ENCODE peak calls at places on chromosomes 1 and 21, in five cellular contexts. D is IMR-90, B is breast epithelium, Y is A549, X is adrenal gland. V is an unnamed sample.

GRCh38 chr1:89608627-89609338 is 24.1 kb upstream of the LRRC8C start:
- DNase-seq in D (no peak), B (no peak), Y (no peak), X (no peak), V (no peak)

GRCh38 chr1:156797212-156797871 is 19.3 kb downstream of the SH2D2A start:
- DNase-seq in D (peak; percentile 64), B (no peak), Y (peak; percentile 68), X (peak; percentile 49), V (no peak)

GRCh38 chr1:33459766-33460543 is 12.5 kb upstream of the ZSCAN20 start:
- DNase-seq in D (peak; percentile 74), B (no peak), Y (no peak), X (no peak), V (no peak)

GRCh38 chr1:84918706-84919105 is 25.7 kb upstream of the LPAR3 start:
- DNase-seq in D (no peak), B (no peak), Y (no peak), X (no peak), V (no peak)

GRCh38 chr21:37139902-37140301 is 66.8 kb downstream of the TTC3 start:
- DNase-seq in D (peak; percentile 71), B (no peak), Y (no peak), X (no peak), V (no peak)

GRCh38 chr1:71621785-71622184 is 541.0 kb upstream of the ZRANB2 start:
- DNase-seq in D (peak; percentile 90), B (no peak), Y (no peak), X (no peak), V (no peak)

GRCh38 chr21:25929859-25930520 is 195.2 kb downstream of the GABPA start:
- DNase-seq in D (peak; percentile 76), B (no peak), Y (no peak), X (peak; percentile 35), V (no peak)

GRCh38 chr1:235917267-235917811 is 50.6 kb upstream of the LYST start:
- DNase-seq in D (peak; percentile 99), B (peak; percentile 69), Y (peak; percentile 92), X (peak; percentile 88), V (peak; percentile 75)

GRCh38 chr1:203675596-203676347 is 49.1 kb downstream of the ATP2B4 start:
- DNase-seq in D (no peak), B (no peak), Y (no peak), X (no peak), V (no peak)

GRCh38 chr1:76951185-76951584 is 83.9 kb downstream of the ST6GALNAC5 start:
- DNase-seq in D (no peak), B (no peak), Y (no peak), X (no peak), V (no peak)

GRCh38 chr1:97500696-97501297 is 420.0 kb downstream of the DPYD start:
- DNase-seq in D (no peak), B (no peak), Y (no peak), X (no peak), V (no peak)

GRCh38 chr1:51551081-51551480 is 32.0 kb upstream of the EPS15 start:
- DNase-seq in D (no peak), B (no peak), Y (no peak), X (no peak), V (no peak)

GRCh38 chr21:45607021-45607921 is 36.3 kb upstream of the PCBP3 start:
- DNase-seq in D (peak; percentile 24), B (peak; percentile 7), Y (peak; percentile 49), X (no peak), V (no peak)

GRCh38 chr1:78375996-78376395 is 114.8 kb upstream of the PTGFR start:
- DNase-seq in D (peak; percentile 48), B (no peak), Y (no peak), X (no peak), V (no peak)

GRCh38 chr1:59738591-59739015 is 76.1 kb upstream of the HOOK1 start:
- DNase-seq in D (peak; percentile 75), B (no peak), Y (no peak), X (peak; percentile 24), V (no peak)

GRCh38 chr1:209622841-209623829 is 29.1 kb downstream of the LAMB3 start:
- DNase-seq in D (no peak), B (no peak), Y (no peak), X (no peak), V (no peak)

GRCh38 chr1:55217226-55217996 is 2.2 kb upstream of the USP24 start:
- DNase-seq in D (no peak), B (no peak), Y (no peak), X (no peak), V (no peak)

GRCh38 chr1:59743324-59744108 is 71.2 kb upstream of the HOOK1 start:
- DNase-seq in D (no peak), B (no peak), Y (no peak), X (peak; percentile 27), V (peak; percentile 66)

GRCh38 chr21:46128983-46129571 is 26.3 kb downstream of the FTCD start:
- DNase-seq in D (no peak), B (no peak), Y (no peak), X (no peak), V (no peak)

GRCh38 chr1:13605159-13605558 is 21.5 kb downstream of the PDPN start:
- DNase-seq in D (peak; percentile 36), B (no peak), Y (peak; percentile 13), X (no peak), V (no peak)

GRCh38 chr1:19083081-19083480 is 126.6 kb upstream of the IFFO2 start:
- DNase-seq in D (peak; percentile 41), B (no peak), Y (no peak), X (no peak), V (no peak)

GRCh38 chr1:154806333-154806732 is 63.7 kb downstream of the KCNN3 start:
- DNase-seq in D (no peak), B (no peak), Y (no peak), X (no peak), V (no peak)

GRCh38 chr1:5936621-5937372 is 55.4 kb downstream of the NPHP4 start:
- DNase-seq in D (no peak), B (no peak), Y (no peak), X (no peak), V (no peak)

GRCh38 chr1:66243548-66244130 is 290.3 kb upstream of the SGIP1 start:
- DNase-seq in D (peak; percentile 25), B (no peak), Y (no peak), X (no peak), V (no peak)

GRCh38 chr1:228073870-228074545 is 8.5 kb upstream of the ARF1 start:
- DNase-seq in D (no peak), B (no peak), Y (no peak), X (peak; percentile 12), V (no peak)

GRCh38 chr1:3611170-3612019 is at the start of gene MEGF6:
- DNase-seq in D (peak; percentile 8), B (peak; percentile 70), Y (peak; percentile 57), X (no peak), V (peak; percentile 66)

GRCh38 chr1:6179564-6180175 is 451 bp downstream of the CHD5 start:
- DNase-seq in D (no peak), B (no peak), Y (no peak), X (no peak), V (no peak)

GRCh38 chr1:169487153-169487552 is 1.4 kb upstream of the SLC19A2 start:
- DNase-seq in D (peak; percentile 15), B (no peak), Y (no peak), X (no peak), V (no peak)

GRCh38 chr1:188425687-188426086 is 1596.9 kb downstream of the PLA2G4A start:
- DNase-seq in D (peak; percentile 94), B (no peak), Y (no peak), X (no peak), V (no peak)

GRCh38 chr1:188420177-188420576 is 1591.4 kb downstream of the PLA2G4A start:
- DNase-seq in D (no peak), B (no peak), Y (no peak), X (no peak), V (no peak)

DNA sequence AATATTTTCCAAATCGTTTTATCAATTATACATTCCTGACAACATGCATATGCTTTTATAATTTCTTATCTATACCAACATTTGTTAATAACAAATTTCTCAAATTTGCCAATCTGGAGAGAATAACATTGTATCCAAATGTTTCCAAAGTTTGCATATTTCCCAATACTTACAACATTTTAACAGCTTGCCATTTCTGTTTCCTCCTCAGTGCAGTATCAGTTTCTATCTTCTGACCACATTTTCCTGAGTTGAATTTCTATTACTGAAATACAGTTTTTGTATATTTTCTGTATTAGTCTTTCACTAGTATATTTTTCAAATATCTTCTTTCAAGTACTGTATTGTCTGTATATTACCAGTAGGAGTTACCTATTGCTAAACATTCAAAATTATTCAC is 1594.3 kb downstream of the PLA2G4A start:
- DNase-seq in D (no peak), B (no peak), Y (no peak), X (no peak), V (no peak)
- H3K4me3 ChIP-seq in D (no peak overlapping the region), B (no peak overlapping the region), Y (no peak overlapping the region), X (no peak overlapping the region), V (no peak overlapping the region)

DNA sequence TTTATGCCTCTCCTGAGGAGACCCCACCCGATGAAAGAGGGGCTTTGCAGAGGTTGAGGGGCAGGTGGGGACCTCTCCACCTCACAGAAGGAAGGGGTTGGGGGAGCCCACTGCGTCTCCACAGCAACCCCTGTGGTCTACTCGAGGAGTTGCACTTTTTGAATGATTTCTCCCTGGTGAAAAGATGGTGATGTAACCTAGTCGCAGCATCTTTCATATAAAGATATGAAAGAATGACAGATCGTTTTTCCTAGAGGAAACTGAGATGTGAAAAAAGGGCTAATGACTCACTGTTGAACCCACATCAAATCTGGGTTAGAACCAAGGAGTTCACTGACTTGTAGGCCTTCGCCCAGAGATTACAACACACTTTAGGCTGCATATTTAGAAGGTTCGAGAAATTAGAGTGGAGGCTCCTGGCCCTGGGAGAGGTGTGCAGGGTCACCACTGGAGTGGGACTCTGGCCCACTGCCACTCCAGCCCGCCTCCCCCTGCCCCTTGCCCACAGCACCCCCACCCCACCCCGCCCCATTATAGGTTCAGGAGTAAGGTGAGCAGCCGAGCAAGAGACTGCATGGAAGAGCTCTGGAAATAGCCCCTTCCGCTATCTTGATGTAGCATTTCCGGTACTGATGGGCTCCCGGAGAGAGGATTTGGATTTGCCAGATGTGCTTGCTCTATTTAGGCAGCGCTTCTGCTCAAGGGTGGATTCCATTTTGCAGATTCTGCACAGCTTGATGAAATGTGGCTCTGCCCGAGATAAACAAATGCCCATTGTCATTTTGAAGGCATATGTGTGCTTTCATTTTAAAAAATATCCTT is 6.7 kb downstream of the TGFB2 start:
- DNase-seq in D (peak; percentile 66), B (no peak), Y (peak; percentile 64), X (peak; percentile 20), V (no peak)
- TF ChIP-seq CTCF in D (peak; percentile 59), B (peak; percentile 17), Y (peak; percentile 33), X (peak; percentile 17), V (no peak)

GRCh38 chr1:86370627-86371026 is 25.5 kb downstream of the ODF2L start:
- DNase-seq in D (peak; percentile 75), B (no peak), Y (no peak), X (no peak), V (no peak)

GRCh38 chr1:86362807-86363206 is 33.3 kb downstream of the ODF2L start:
- DNase-seq in D (no peak), B (no peak), Y (no peak), X (no peak), V (no peak)

GRCh38 chr1:86365890-86366289 is 30.2 kb downstream of the ODF2L start:
- DNase-seq in D (no peak), B (no peak), Y (no peak), X (no peak), V (no peak)
- TF ChIP-seq POLR2A in D (no peak), B (no peak), Y (no peak), X (no peak), V (no peak)

DNA sequence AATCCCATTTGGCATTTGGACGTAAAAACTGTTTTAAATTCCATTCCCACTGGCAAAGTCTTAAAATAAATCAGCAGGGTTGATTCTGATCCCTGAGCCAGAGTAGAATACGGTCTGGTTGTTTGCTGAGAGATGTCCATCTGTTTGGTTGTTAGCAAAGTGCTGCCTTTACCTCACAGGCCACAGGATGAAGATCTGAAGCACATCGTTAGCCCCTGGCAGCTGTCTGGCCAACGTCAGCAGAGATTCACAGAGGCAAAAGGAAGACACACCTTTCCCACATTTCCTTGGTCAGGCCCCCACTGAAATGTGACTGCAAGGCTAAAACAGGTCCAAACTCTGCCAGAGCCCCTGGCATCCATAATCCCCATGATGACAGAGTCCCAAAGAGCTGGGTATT is 62.3 kb downstream of the GORAB start:
- DNase-seq in D (no peak), B (no peak), Y (no peak), X (no peak), V (no peak)
- H3K4me3 ChIP-seq in D (no peak overlapping the region), B (no peak overlapping the region), Y (no peak overlapping the region), X (no peak overlapping the region), V (no peak overlapping the region)